ENCODE peak calls at places on chromosome 6, in four cellular contexts. One of them, this sample, is unnamed.

GRCh38 chr6:85669735-85670194 is 27.1 kb upstream of the SYNCRIP start:
- DNase-seq in SK-MEL-5: peak
- DNase-seq in adrenal gland: no peak
- DNase-seq in activated T-helper 1 cell treated with anti-CD3 and anti-CD28 coated beads, Interleukin-2, amount 50 U/mL, for 16 hours: no peak
- DNase-seq in this sample: no peak

GRCh38 chr6:52523363-52524207 is 53.3 kb downstream of the TRAM2 start:
- DNase-seq in adrenal gland: no peak
- DNase-seq in activated T-helper 1 cell treated with anti-CD3 and anti-CD28 coated beads, Interleukin-2, amount 50 U/mL, for 16 hours: no peak
- DNase-seq in SK-MEL-5: no peak
- DNase-seq in this sample: no peak

GRCh38 chr6:33248643-33248931 is 23.1 kb downstream of the VPS52 start:
- DNase-seq in adrenal gland: no peak
- DNase-seq in SK-MEL-5: no peak
- DNase-seq in activated T-helper 1 cell treated with anti-CD3 and anti-CD28 coated beads, Interleukin-2, amount 50 U/mL, for 16 hours: no peak
- DNase-seq in this sample: no peak

GRCh38 chr6:56022678-56023077 is 147.3 kb upstream of the BMP5 start:
- DNase-seq in SK-MEL-5: no peak
- DNase-seq in activated T-helper 1 cell treated with anti-CD3 and anti-CD28 coated beads, Interleukin-2, amount 50 U/mL, for 16 hours: no peak
- DNase-seq in adrenal gland: no peak
- DNase-seq in this sample: no peak

GRCh38 chr6:99402458-99402857 is 8.5 kb upstream of the COQ3 start:
- DNase-seq in activated T-helper 1 cell treated with anti-CD3 and anti-CD28 coated beads, Interleukin-2, amount 50 U/mL, for 16 hours: no peak
- DNase-seq in adrenal gland: no peak
- DNase-seq in SK-MEL-5: no peak
- DNase-seq in this sample: no peak

GRCh38 chr6:29014729-29015608 is 9.9 kb upstream of the ZNF311 start:
- DNase-seq in activated T-helper 1 cell treated with anti-CD3 and anti-CD28 coated beads, Interleukin-2, amount 50 U/mL, for 16 hours: no peak
- DNase-seq in SK-MEL-5: no peak
- DNase-seq in adrenal gland: no peak
- DNase-seq in this sample: no peak

GRCh38 chr6:140744648-140745320 is 1370.3 kb upstream of the CITED2 start:
- DNase-seq in activated T-helper 1 cell treated with anti-CD3 and anti-CD28 coated beads, Interleukin-2, amount 50 U/mL, for 16 hours: no peak
- DNase-seq in adrenal gland: peak
- DNase-seq in SK-MEL-5: no peak
- DNase-seq in this sample: no peak

GRCh38 chr6:4319992-4320683 is 184.8 kb upstream of the ECI2 start:
- DNase-seq in activated T-helper 1 cell treated with anti-CD3 and anti-CD28 coated beads, Interleukin-2, amount 50 U/mL, for 16 hours: no peak
- DNase-seq in adrenal gland: no peak
- DNase-seq in SK-MEL-5: no peak
- DNase-seq in this sample: no peak

GRCh38 chr6:66179363-66179762 is 472.3 kb upstream of the EYS start:
- DNase-seq in adrenal gland: no peak
- DNase-seq in SK-MEL-5: no peak
- DNase-seq in activated T-helper 1 cell treated with anti-CD3 and anti-CD28 coated beads, Interleukin-2, amount 50 U/mL, for 16 hours: no peak
- DNase-seq in this sample: no peak

This sample was measured in pons.